ENCODE peak calls at places on chromosomes 6 and 20, in six cellular contexts. R is EH, M is D341Med, W is OCI-LY7, T is AG04449, E is epithelial cell of esophagus. B is an unnamed sample.

GRCh38 chr20:4297141-4297826 is 281.9 kb upstream of the RNF24 start:
- DNase-seq in R (peak), M (no peak), W (no peak), T (no peak), E (no peak), B (no peak)

GRCh38 chr20:8431538-8432434 is 299.7 kb downstream of the PLCB1 start:
- DNase-seq in R (peak), M (no peak), W (no peak), T (no peak), E (no peak), B (no peak)

GRCh38 chr20:55615818-55616217 is 389.5 kb downstream of the CBLN4 start:
- DNase-seq in R (no peak), M (no peak), W (no peak), T (no peak), E (no peak), B (no peak)

GRCh38 chr20:46872315-46873211 is 22.1 kb upstream of the EYA2 start:
- DNase-seq in R (no peak), M (no peak), W (peak), T (no peak), E (no peak), B (no peak)

GRCh38 chr6:13531956-13532355 is 42.4 kb upstream of the SIRT5 start:
- DNase-seq in R (no peak), M (peak), W (no peak), T (no peak), E (no peak), B (no peak)

GRCh38 chr20:12722096-12722495 is 286.7 kb upstream of the SPTLC3 start:
- DNase-seq in R (no peak), M (no peak), W (no peak), T (no peak), E (no peak), B (no peak)

GRCh38 chr6:53718597-53719460 is 53.3 kb upstream of the KLHL31 start:
- DNase-seq in R (peak), M (peak), W (peak), T (no peak), E (peak), B (no peak)

GRCh38 chr6:53347250-53347920 is 1.4 kb downstream of the ELOVL5 start:
- DNase-seq in R (peak), M (no peak), W (peak), T (no peak), E (peak), B (peak)

GRCh38 chr6:36946526-36946925 is 8.0 kb upstream of the PI16 start:
- DNase-seq in R (no peak), M (no peak), W (no peak), T (no peak), E (no peak), B (no peak)

GRCh38 chr20:45905505-45906079 is 6.4 kb downstream of the PLTP start:
- DNase-seq in R (peak), M (no peak), W (no peak), T (peak), E (peak), B (no peak)

GRCh38 chr20:40506567-40506966 is 182.5 kb downstream of the MAFB start:
- DNase-seq in R (peak), M (no peak), W (no peak), T (peak), E (peak), B (no peak)

GRCh38 chr6:88725111-88725711 is 238.2 kb downstream of the RNGTT start:
- DNase-seq in R (peak), M (peak), W (peak), T (peak), E (no peak), B (no peak)

GRCh38 chr6:44309092-44309491 is 4.1 kb downstream of the AARS2 start:
- DNase-seq in R (peak), M (no peak), W (no peak), T (no peak), E (peak), B (no peak)

GRCh38 chr6:170443151-170443662 is 109.9 kb downstream of the PSMB1 start:
- DNase-seq in R (no peak), M (no peak), W (no peak), T (no peak), E (no peak), B (no peak)

GRCh38 chr6:158808918-158809678 is 10.1 kb downstream of the EZR start:
- DNase-seq in R (no peak), M (no peak), W (peak), T (no peak), E (peak), B (no peak)

GRCh38 chr6:11149551-11149950 is 38.0 kb upstream of the ERVFRD-1 start:
- DNase-seq in R (no peak), M (no peak), W (no peak), T (no peak), E (no peak), B (no peak)

GRCh38 chr6:10485406-10485805 is 35.7 kb upstream of the GCNT2 start:
- DNase-seq in R (no peak), M (no peak), W (no peak), T (no peak), E (no peak), B (no peak)

GRCh38 chr6:101396552-101397173 is 3.2 kb downstream of the GRIK2 start:
- DNase-seq in R (peak), M (no peak), W (peak), T (no peak), E (peak), B (peak)

GRCh38 chr20:20624914-20625313 is 87.5 kb downstream of the RALGAPA2 start:
- DNase-seq in R (no peak), M (no peak), W (no peak), T (no peak), E (no peak), B (no peak)

GRCh38 chr20:5056801-5057599 is 55.7 kb upstream of the SLC23A2 start:
- DNase-seq in R (peak), M (no peak), W (peak), T (no peak), E (peak), B (peak)

GRCh38 chr20:8221887-8222419 is 89.9 kb downstream of the PLCB1 start:
- DNase-seq in R (no peak), M (no peak), W (no peak), T (no peak), E (no peak), B (no peak)

GRCh38 chr20:49230575-49231211 is 11.5 kb downstream of the DDX27 start:
- DNase-seq in R (peak), M (peak), W (no peak), T (no peak), E (no peak), B (no peak)

GRCh38 chr6:34560366-34561226 is 4.5 kb upstream of the SPDEF start:
- DNase-seq in R (peak), M (peak), W (no peak), T (no peak), E (no peak), B (no peak)

GRCh38 chr6:61886608-61887259 is 399.3 kb downstream of the KHDRBS2 start:
- DNase-seq in R (no peak), M (no peak), W (peak), T (no peak), E (peak), B (no peak)

GRCh38 chr20:57089701-57090144 is 176.7 kb downstream of the BMP7 start:
- DNase-seq in R (peak), M (peak), W (peak), T (no peak), E (peak), B (peak)

GRCh38 chr6:136528477-136528876 is 21.7 kb downstream of the MAP7 start:
- DNase-seq in R (no peak), M (no peak), W (no peak), T (no peak), E (no peak), B (no peak)

GRCh38 chr6:14634072-14634471 is 516.5 kb downstream of the CD83 start:
- DNase-seq in R (no peak), M (no peak), W (no peak), T (no peak), E (no peak), B (no peak)

GRCh38 chr20:62025832-62026563 is 39.7 kb downstream of the TAF4 start:
- DNase-seq in R (peak), M (no peak), W (no peak), T (peak), E (no peak), B (no peak)

GRCh38 chr6:44128020-44128917 is 915 bp downstream of the TMEM63B start:
- DNase-seq in R (peak), M (peak), W (peak), T (no peak), E (peak), B (no peak)

GRCh38 chr6:118660218-118660569 is 8.8 kb upstream of the CEP85L start:
- DNase-seq in R (peak), M (peak), W (no peak), T (no peak), E (no peak), B (no peak)

GRCh38 chr20:48769111-48769879 is 58.5 kb downstream of the PREX1 start:
- DNase-seq in R (no peak), M (no peak), W (no peak), T (no peak), E (no peak), B (peak)

B was measured in NK-92 treated with Interleukin-12 subunit alpha and Interleukin-12 subunit beta, amount 100 ng/mL, for 24 hours.